ENCODE peak calls at places on chromosomes 11 and 22, in six cellular contexts. W is GM23338; J is mesenchymal stem cell; N is CD8-positive, alpha-beta T cell; P is effector memory CD4-positive, alpha-beta T cell; R is neuronal stem cell. K is an unnamed sample.

GRCh38 chr22:23551385-23551784 is 28.7 kb downstream of the IGLL1 start:
- DNase-seq in J (no peak), N (no peak), R (no peak), P (no peak), W (no peak), K (no peak)

GRCh38 chr11:35235944-35236666 is 97.1 kb downstream of the CD44 start:
- DNase-seq in J (no peak), W (no peak), R (no peak), N (peak), P (peak), K (no peak)

GRCh38 chr11:70456921-70457532 is 58.7 kb downstream of the CTTN start:
- DNase-seq in N (no peak), J (peak), W (no peak), R (no peak), P (no peak), K (peak)

GRCh38 chr11:130424613-130425140 is 3.7 kb downstream of the ADAMTS8 start:
- DNase-seq in W (no peak), P (no peak), N (no peak), R (no peak), J (no peak), K (no peak)

GRCh38 chr11:8375932-8376331 is 112.3 kb upstream of the LMO1 start:
- DNase-seq in J (no peak), R (no peak), N (no peak), W (no peak), P (no peak), K (no peak)

GRCh38 chr22:50114221-50114981 is 24.6 kb downstream of the MOV10L1 start:
- DNase-seq in N (no peak), W (no peak), J (peak), R (no peak), P (no peak), K (peak)

GRCh38 chr11:122618927-122619326 is 36.6 kb upstream of the UBASH3B start:
- DNase-seq in N (no peak), P (no peak), R (no peak), W (no peak), J (no peak), K (no peak)

GRCh38 chr11:11580831-11581492 is 40.8 kb downstream of the GALNT18 start:
- DNase-seq in P (no peak), J (peak), W (no peak), N (no peak), R (no peak), K (no peak)

GRCh38 chr11:124934862-124935547 is 842 bp downstream of the HEPACAM start:
- DNase-seq in R (no peak), W (peak), P (no peak), J (peak), N (no peak), K (no peak)

GRCh38 chr22:29370556-29370955 is 17.8 kb downstream of the AP1B1 start:
- DNase-seq in P (no peak), W (peak), N (no peak), J (no peak), R (no peak), K (no peak)

GRCh38 chr22:39776295-39776694 is 117.3 kb downstream of the ENTHD1 start:
- DNase-seq in P (no peak), J (no peak), N (no peak), R (no peak), W (no peak), K (no peak)

GRCh38 chr11:57345555-57346151 is 7.5 kb downstream of the P2RX3 start:
- DNase-seq in R (peak), N (peak), J (peak), W (peak), P (peak), K (peak)

GRCh38 chr11:107999759-108000455 is 8.8 kb upstream of the CUL5 start:
- DNase-seq in P (no peak), R (peak), N (no peak), W (peak), J (peak), K (no peak)

DNA sequence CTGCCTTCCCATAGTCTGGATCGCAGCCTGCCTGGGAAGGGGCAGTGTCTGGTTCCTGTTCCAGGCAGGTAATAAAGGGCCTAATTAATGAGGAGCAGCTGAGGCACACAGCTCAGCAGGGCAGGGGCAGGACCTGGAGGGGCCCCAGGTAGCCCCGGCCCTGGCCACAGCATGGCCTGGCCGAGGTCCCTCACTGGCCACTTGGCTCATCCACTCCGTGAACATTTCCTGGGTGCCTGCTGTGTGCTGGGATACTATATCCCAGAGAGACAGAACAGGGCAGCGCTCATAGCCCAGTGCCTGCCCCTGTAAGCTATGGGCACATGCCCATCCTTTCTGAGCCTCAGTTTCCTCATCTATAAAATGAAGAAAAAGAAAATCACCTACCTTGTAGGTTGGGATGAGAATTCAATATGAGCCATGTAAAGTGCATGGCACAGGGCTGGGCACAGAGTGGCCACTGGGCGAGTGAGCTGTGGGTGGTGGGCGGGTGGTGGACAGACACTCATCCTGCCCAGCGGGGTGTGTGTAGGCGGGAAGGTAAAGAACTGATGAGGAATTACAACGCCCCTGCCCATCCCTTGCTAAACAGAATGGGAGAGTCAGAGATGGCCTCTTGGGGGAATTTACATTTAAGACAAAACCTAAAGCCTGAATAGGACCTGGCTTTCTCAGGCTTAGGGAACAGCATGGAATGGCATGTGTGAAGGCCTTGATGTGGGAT is 9.2 kb downstream of the MYRF start:
- DNase-seq in R (no peak), W (no peak), P (no peak), J (no peak), N (no peak), K (no peak)
- H3K27ac ChIP-seq in R (no peak), W (no peak), P (no peak), J (no peak), N (no peak), K (no peak)

DNA sequence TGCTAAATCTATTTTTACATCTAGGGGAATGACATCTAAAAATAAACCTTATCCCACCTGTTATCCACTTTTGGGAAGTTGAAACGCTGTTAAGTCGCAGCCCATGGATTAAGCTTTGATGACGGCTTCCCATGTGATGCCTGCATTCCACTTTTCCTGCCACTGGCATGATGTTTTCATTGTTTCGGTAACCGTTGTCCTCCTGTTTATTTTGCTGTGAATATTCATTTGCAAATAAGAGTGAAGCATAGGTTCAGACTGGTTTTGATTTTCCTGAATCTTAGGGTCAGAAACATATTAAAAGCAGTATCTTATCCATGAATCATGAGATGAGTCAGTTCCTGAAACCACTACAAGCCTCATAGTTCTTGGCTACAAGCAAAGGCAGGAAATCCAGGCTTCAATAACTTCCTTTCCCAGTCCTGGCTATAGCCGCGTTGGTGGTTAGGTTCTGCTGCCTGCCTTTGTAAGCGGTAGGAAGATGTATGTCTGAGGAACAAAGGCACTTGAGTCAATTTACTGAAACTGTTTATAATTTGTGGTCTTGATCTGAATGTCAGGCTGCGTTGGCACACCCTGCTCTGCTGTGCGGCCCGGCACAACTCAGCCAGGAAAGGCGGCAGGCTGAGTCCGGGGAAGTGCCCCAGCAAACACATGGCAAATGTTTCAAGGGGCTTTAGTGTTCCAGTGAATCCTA is 19.4 kb downstream of the TEAD1 start:
- DNase-seq in J (peak), W (no peak), N (no peak), R (no peak), P (no peak), K (peak)
- H3K4me3 ChIP-seq in J (no peak), W (no peak), N (no peak), R (peak), P (no peak), K (peak)

GRCh38 chr22:17672417-17672991 is 33.9 kb downstream of the BCL2L13 start:
- DNase-seq in P (no peak), R (no peak), N (no peak), J (peak), W (no peak), K (no peak)
- H3K27ac ChIP-seq in P (no peak), R (no peak), N (no peak), J (no peak), W (peak), K (no peak)

GRCh38 chr11:95895815-95896214 is 28.1 kb downstream of the MTMR2 start:
- DNase-seq in R (no peak), J (no peak), W (no peak), N (no peak), P (no peak), K (no peak)

GRCh38 chr11:95888439-95888838 is 35.5 kb downstream of the MTMR2 start:
- DNase-seq in J (peak), W (no peak), R (no peak), N (no peak), P (no peak), K (no peak)

GRCh38 chr11:95888852-95889251 is 35.1 kb downstream of the MTMR2 start:
- DNase-seq in J (no peak), N (no peak), P (no peak), W (no peak), R (no peak), K (no peak)

GRCh38 chr11:95892892-95893570 is 30.9 kb downstream of the MTMR2 start:
- DNase-seq in W (no peak), N (no peak), R (no peak), P (no peak), J (no peak), K (no peak)

DNA sequence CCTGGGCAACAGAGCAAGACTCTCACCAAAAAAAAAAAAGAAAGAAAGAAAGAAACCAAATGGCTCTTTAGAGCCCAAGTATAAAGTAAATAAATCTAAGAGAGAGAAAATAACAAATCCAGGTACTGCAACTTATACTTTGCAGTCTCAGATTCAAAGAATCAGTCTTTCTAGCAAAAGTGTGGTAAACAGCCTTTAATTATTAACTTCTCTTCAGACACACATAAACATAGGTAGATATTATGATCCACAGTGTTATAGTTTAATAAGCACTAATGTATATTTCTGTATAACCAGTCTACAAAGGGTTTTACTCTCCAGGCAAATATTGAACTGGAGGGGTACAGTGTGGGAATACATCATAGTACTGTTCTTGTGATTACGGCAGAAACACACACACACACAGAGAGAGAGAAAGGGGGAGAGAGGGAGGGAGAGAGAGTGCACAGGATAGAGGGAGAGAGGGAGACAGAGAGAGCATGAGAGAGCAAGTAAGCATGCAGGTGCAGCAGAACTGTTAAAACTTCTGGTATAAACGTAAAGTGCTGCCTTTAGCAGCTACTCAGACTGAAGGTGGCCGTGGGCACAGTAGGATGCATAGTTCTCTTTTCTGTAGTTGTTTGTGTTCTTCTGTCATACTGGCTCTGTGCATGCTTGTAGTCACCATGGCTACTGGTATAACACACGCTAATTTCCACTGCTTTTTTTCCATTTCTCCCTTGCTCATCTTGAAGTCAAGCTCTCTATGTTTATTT is 32.3 kb downstream of the MTMR2 start:
- DNase-seq in P (no peak), J (peak), R (no peak), W (no peak), N (no peak), K (no peak)
- H3K4me3 ChIP-seq in P (no peak), J (no peak), R (no peak), W (no peak), N (no peak), K (no peak)

GRCh38 chr11:126421243-126421642 is 65.8 kb downstream of the ST3GAL4 start:
- DNase-seq in W (no peak), R (no peak), J (no peak), N (no peak), P (no peak), K (no peak)

GRCh38 chr11:126422446-126422845 is 67.0 kb downstream of the ST3GAL4 start:
- DNase-seq in P (no peak), N (no peak), R (no peak), J (no peak), W (no peak), K (no peak)

GRCh38 chr11:126419801-126420729 is 64.6 kb downstream of the ST3GAL4 start:
- DNase-seq in N (no peak), J (peak), P (no peak), W (no peak), R (no peak), K (no peak)

GRCh38 chr11:126423154-126423553 is 67.7 kb downstream of the ST3GAL4 start:
- DNase-seq in N (no peak), W (no peak), P (no peak), J (no peak), R (no peak), K (no peak)

GRCh38 chr11:126420730-126421083 is 65.2 kb downstream of the ST3GAL4 start:
- DNase-seq in N (no peak), R (no peak), W (no peak), J (no peak), P (no peak), K (no peak)
- H3K27ac ChIP-seq in N (no peak), R (no peak), W (no peak), J (no peak), P (no peak), K (peak)

DNA sequence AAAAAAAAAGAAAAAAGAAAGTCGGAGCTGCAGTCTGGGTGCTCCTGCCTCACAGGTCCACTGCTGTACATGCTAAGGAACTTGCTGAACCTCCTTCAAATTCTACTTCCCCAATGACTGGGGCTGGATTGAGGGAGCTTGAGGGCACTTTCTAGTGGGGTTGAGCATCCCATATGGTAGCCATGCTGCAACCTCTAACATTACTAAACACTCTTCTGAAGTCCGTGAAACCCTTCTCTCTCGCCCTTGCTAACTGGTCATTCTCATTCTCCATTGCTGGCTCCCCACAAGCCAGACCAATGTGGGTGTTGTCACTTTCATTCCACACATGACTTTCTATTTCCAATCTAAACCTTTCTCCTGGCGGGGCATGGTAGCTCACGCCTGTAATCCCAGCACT is 1.2 kb downstream of the ESS2 start:
- DNase-seq in P (no peak), R (no peak), W (no peak), N (no peak), J (no peak), K (no peak)
- H3K4me3 ChIP-seq in P (no peak), R (peak), W (peak), N (no peak), J (no peak), K (peak)

DNA sequence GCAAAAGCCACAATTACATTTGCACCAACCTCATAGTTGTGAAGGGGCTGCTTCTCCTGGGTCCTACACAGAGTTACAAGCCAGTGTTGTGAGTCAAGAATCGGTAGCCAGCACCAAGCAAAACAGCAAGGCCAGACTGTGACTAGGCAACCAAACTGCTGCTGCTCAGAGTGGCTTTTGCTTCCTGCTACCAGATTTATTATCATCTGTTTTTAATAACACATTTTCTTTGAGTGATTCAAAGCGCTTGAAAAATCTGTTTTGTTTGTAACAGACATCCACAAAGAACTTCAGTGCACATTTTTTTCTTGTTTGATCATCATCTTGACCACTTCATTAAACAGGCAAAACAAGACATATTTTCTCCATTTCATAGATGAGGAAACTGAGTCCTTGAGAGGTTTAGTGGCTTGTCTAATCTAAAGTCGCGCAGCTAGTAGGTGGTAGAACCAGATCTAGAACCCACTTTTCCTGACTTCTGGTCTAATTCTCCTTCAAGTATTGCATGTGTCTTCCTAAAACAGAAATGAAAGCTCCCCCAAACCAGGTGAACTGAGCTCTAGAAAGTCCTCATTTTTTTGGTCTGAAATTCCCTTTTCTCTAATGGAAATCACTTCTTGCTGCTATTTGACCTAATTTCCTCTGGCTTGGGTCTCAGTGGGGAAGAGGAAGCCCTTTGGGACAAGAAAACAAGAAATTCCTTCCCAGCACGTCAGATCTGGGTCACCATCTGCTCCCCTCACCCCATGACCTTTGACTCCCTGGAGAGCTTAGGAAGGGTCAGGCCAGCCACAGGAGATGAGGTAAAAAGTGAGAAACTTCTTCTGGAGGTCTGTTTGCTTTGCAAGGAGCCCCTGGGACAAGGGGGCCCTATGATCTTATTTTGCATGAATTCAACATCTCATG is 39.9 kb downstream of the CWC15 start:
- DNase-seq in P (no peak), N (no peak), J (peak), R (no peak), W (no peak), K (no peak)
- H3K27ac ChIP-seq in P (no peak), N (no peak), J (peak), R (no peak), W (no peak), K (peak)

K was measured in upper lobe of right lung.